ENCODE peak calls at places on chromosomes 13 and 19, in five cellular contexts. C is hepatocyte; B is CD8-positive, alpha-beta memory T cell; W is aorta; Z is lung. K is an unnamed sample. For H3K9me3, the result is how much of the 10 kb centered on the place peaks cover.

GRCh38 chr19:49427855-49428546 is 2.8 kb downstream of the GFY start:
- DNase-seq in C (no peak), B (no peak), W (no peak), Z (no peak), K (no peak)

GRCh38 chr13:80334582-80335260 is 6.2 kb downstream of the SPRY2 start:
- DNase-seq in C (no peak), B (no peak), W (no peak), Z (no peak), K (no peak)

GRCh38 chr19:35977446-35978222 is 17.4 kb upstream of the SDHAF1 start:
- DNase-seq in C (no peak), B (no peak), W (no peak), Z (no peak), K (no peak)

GRCh38 chr13:76764429-76764828 is 121.8 kb downstream of the KCTD12 start:
- DNase-seq in C (no peak), B (no peak), W (peak), Z (peak), K (no peak)

GRCh38 chr19:47713046-47714021 is at the start of gene EHD2:
- DNase-seq in C (peak), B (peak), W (peak), Z (peak), K (no peak)

GRCh38 chr13:45511310-45512147 is 46.8 kb downstream of the COG3 start:
- DNase-seq in C (peak), B (peak), W (no peak), Z (no peak), K (no peak)

GRCh38 chr19:2491130-2491801 is 15.3 kb downstream of the GADD45B start:
- DNase-seq in C (peak), B (no peak), W (no peak), Z (peak), K (no peak)

GRCh38 chr13:73335226-73335625 is 276.4 kb downstream of the KLF5 start:
- DNase-seq in C (no peak), B (no peak), W (no peak), Z (no peak), K (no peak)

GRCh38 chr19:55369651-55370304 is 485 bp downstream of the IL11 start:
- DNase-seq in C (peak), B (peak), W (no peak), Z (no peak), K (peak)

GRCh38 chr19:1882786-1883692 is 2.3 kb downstream of the ABHD17A start:
- DNase-seq in C (no peak), B (no peak), W (no peak), Z (no peak), K (no peak)

GRCh38 chr19:30309983-30310805 is 62.0 kb upstream of the ZNF536 start:
- DNase-seq in C (no peak), B (no peak), W (no peak), Z (no peak), K (no peak)

GRCh38 chr19:46976845-46977320 is 42.8 kb upstream of the NPAS1 start:
- DNase-seq in C (peak), B (no peak), W (no peak), Z (no peak), K (no peak)

GRCh38 chr19:8041553-8041952 is 11.0 kb upstream of the CCL25 start:
- DNase-seq in C (no peak), B (no peak), W (no peak), Z (no peak), K (no peak)

GRCh38 chr19:41595258-41595889 is 19.4 kb downstream of the CEACAM21 start:
- DNase-seq in C (peak), B (peak), W (no peak), Z (peak), K (peak)

GRCh38 chr13:51122868-51123267 is 11.8 kb upstream of the C13orf42 start:
- DNase-seq in C (peak), B (no peak), W (no peak), Z (no peak), K (no peak)

GRCh38 chr19:28288850-28289249 is 924.1 kb downstream of the UQCRFS1 start:
- DNase-seq in C (no peak), B (no peak), W (no peak), Z (no peak), K (no peak)

GRCh38 chr13:53276265-53276664 is 247.7 kb downstream of the OLFM4 start:
- DNase-seq in C (no peak), B (no peak), W (no peak), Z (no peak), K (no peak)

GRCh38 chr19:19866599-19867248 is 1.0 kb downstream of the ZNF253 start:
- DNase-seq in C (peak), B (peak), W (no peak), Z (peak), K (peak)

GRCh38 chr13:79185580-79185979 is 220.5 kb downstream of the RBM26 start:
- DNase-seq in C (no peak), B (no peak), W (no peak), Z (no peak), K (no peak)

GRCh38 chr13:95858286-95859075 is 181.5 kb downstream of the DNAJC3 start:
- DNase-seq in C (no peak), B (no peak), W (no peak), Z (no peak), K (no peak)

GRCh38 chr13:22311734-22312404 is 641.0 kb downstream of the FGF9 start:
- DNase-seq in C (no peak), B (no peak), W (no peak), Z (no peak), K (no peak)

GRCh38 chr19:51637362-51637978 is 7.3 kb upstream of the SIGLEC5 start:
- DNase-seq in C (no peak), B (no peak), W (no peak), Z (no peak), K (no peak)

GRCh38 chr13:49791214-49791752 is 1.2 kb downstream of the KPNA3 start:
- DNase-seq in C (peak), B (no peak), W (no peak), Z (no peak), K (no peak)

GRCh38 chr19:18519962-18520847 is 1.7 kb downstream of the ELL start:
- DNase-seq in C (peak), B (peak), W (peak), Z (peak), K (peak)

GRCh38 chr13:73598021-73598712 is 536.0 kb downstream of the KLF12 start:
- DNase-seq in C (peak), B (no peak), W (no peak), Z (no peak), K (no peak)

GRCh38 chr19:44255705-44256411 is 3.8 kb upstream of the ZNF233 start:
- DNase-seq in C (no peak), B (no peak), W (no peak), Z (no peak), K (no peak)
- H3K9me3 ChIP-seq in C (under half), B (under half), W (under half), Z (under half), K (under half)

GRCh38 chr19:40567040-40567749 is 9.5 kb upstream of the SHKBP1 start:
- DNase-seq in C (no peak), B (no peak), W (no peak), Z (no peak), K (no peak)

GRCh38 chr19:40571831-40572495 is 4.7 kb upstream of the SHKBP1 start:
- DNase-seq in C (no peak), B (no peak), W (no peak), Z (no peak), K (no peak)

GRCh38 chr19:40570313-40571004 is 6.2 kb upstream of the SHKBP1 start:
- DNase-seq in C (peak), B (peak), W (peak), Z (peak), K (peak)

GRCh38 chr19:40567750-40568494 is 8.8 kb upstream of the SHKBP1 start:
- DNase-seq in C (no peak), B (no peak), W (no peak), Z (no peak), K (no peak)

GRCh38 chr19:40571005-40571318 is 5.7 kb upstream of the SHKBP1 start:
- DNase-seq in C (no peak), B (no peak), W (no peak), Z (no peak), K (no peak)
- H3K27ac ChIP-seq in C (no peak), B (no peak), W (no peak), Z (no peak), K (no peak)

GRCh38 chr13:104105418-104106355 is 1039.5 kb upstream of the SLC10A2 start:
- DNase-seq in C (no peak), B (no peak), W (no peak), Z (no peak), K (no peak)
- H3K9me3 ChIP-seq in C (under half), B (under half), W (under half), Z (under half), K (under half)

GRCh38 chr13:29924482-29924884 is 74.1 kb upstream of the UBL3 start:
- DNase-seq in C (peak), B (no peak), W (no peak), Z (peak), K (no peak)
- H3K27ac ChIP-seq in C (peak), B (no peak), W (peak), Z (peak), K (no peak)

GRCh38 chr19:54029930-54030490 is 33.7 kb downstream of the VSTM1 start:
- DNase-seq in C (peak), B (peak), W (no peak), Z (peak), K (peak)
- H3K9me3 ChIP-seq in C (under half), B (under half), W (under half), Z (under half), K (under half)

DNA sequence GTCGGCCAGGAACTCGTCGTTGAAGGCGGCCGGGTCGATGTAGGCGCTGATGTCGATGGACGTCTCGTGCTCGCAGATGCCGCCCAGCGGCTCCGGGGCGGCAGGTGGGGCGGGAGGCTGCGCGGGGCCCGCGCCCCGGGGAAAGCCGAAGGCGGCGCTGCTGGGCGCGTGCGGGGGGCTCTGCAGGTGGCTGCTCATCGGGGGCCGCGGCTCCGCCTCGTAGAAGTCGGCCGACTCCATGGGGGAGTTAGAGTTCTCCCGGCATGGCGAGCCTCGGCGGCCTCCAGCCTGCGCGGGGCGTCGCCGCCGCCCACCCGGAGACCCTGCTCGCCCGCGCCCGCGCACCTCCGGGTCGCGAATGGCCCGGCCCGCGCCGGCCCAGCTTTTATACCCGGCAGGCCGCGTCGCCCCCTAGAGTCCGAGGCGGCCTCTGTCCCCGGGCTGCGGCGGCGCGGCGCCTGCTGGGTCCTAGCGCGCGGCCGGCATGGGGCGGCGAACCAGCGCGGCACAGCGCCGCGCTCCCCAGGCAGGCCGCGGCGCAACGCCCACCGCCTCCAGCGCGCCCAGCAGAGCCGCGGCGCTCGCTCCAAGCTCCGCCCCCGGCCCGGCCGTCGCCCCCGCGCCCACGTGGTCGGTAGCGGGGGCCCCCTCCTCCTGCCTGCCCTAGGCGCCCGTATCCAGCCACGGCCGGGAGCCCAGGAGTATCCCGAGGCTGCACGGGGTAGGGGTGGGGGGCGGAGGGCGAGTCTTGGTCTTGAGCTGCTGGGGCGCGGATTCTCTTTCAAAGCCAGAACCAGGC is at the start of gene CEBPA:
- DNase-seq in C (peak), B (peak), W (peak), Z (peak), K (peak)
- H3K27ac ChIP-seq in C (peak), B (no peak), W (no peak), Z (peak), K (no peak)

GRCh38 chr19:11832253-11832912 is 16.1 kb upstream of the ZNF439 start:
- DNase-seq in C (no peak), B (no peak), W (no peak), Z (no peak), K (no peak)
- H3K9me3 ChIP-seq in C (half or more), B (under half), W (under half), Z (under half), K (under half)

K was measured in effector memory CD4-positive, alpha-beta T cell.